ENCODE peak calls at places on chromosomes 12 and 14, in four cellular contexts. N, E, X and A are unnamed samples.

GRCh38 chr12:32583535-32583934 is 95.6 kb upstream of the DNM1L start:
- DNase-seq in N (no peak), E (no peak), X (no peak), A (no peak)

GRCh38 chr14:31945074-31945613 is 132.0 kb upstream of the ARHGAP5 start:
- DNase-seq in N (peak), E (no peak), X (no peak), A (no peak)

GRCh38 chr12:104944252-104944651 is 13.8 kb downstream of the SLC41A2 start:
- DNase-seq in N (no peak), E (no peak), X (no peak), A (no peak)

GRCh38 chr12:63844391-63845341 is at the start of gene SRGAP1:
- DNase-seq in N (peak), E (peak), X (peak), A (no peak)

GRCh38 chr14:61322011-61322798 is 826 bp downstream of the PRKCH start:
- DNase-seq in N (no peak), E (no peak), X (no peak), A (no peak)

GRCh38 chr14:64508215-64508776 is 3.7 kb downstream of the ZBTB1 start:
- DNase-seq in N (no peak), E (no peak), X (no peak), A (no peak)

GRCh38 chr12:66107451-66107915 is 23.1 kb downstream of the LLPH start:
- DNase-seq in N (peak), E (peak), X (no peak), A (peak)

GRCh38 chr12:47236109-47236714 is 156.5 kb upstream of the AMIGO2 start:
- DNase-seq in N (no peak), E (no peak), X (no peak), A (no peak)

GRCh38 chr12:94078138-94078723 is 70.1 kb upstream of the PLXNC1 start:
- DNase-seq in N (peak), E (no peak), X (no peak), A (no peak)

GRCh38 chr14:103223818-103224352 is 100.6 kb downstream of the TNFAIP2 start:
- DNase-seq in N (no peak), E (peak), X (no peak), A (no peak)

GRCh38 chr12:76891609-76892008 is 12.8 kb upstream of the CSRP2 start:
- DNase-seq in N (no peak), E (no peak), X (no peak), A (no peak)

GRCh38 chr14:64387232-64387737 is 868 bp upstream of the MTHFD1 start:
- DNase-seq in N (peak), E (peak), X (peak), A (no peak)

GRCh38 chr14:93683241-93683640 is 105.0 kb downstream of the PRIMA1 start:
- DNase-seq in N (no peak), E (peak), X (no peak), A (no peak)

GRCh38 chr14:83425138-83425537 is 1891.5 kb upstream of the SEL1L start:
- DNase-seq in N (no peak), E (no peak), X (no peak), A (no peak)

GRCh38 chr12:32490801-32491200 is 91.4 kb downstream of the FGD4 start:
- DNase-seq in N (no peak), E (no peak), X (no peak), A (no peak)

GRCh38 chr14:90607141-90607540 is 209.1 kb downstream of the TTC7B start:
- DNase-seq in N (no peak), E (no peak), X (no peak), A (no peak)

GRCh38 chr12:47100146-47100545 is 20.4 kb upstream of the AMIGO2 start:
- DNase-seq in N (no peak), E (no peak), X (no peak), A (no peak)

GRCh38 chr12:47980172-47980571 is 16.8 kb downstream of the TMEM106C start:
- DNase-seq in N (no peak), E (no peak), X (no peak), A (no peak)

GRCh38 chr12:116766746-116767145 is 28.6 kb downstream of the RNFT2 start:
- DNase-seq in N (no peak), E (no peak), X (no peak), A (no peak)

GRCh38 chr12:43370299-43370698 is 181.7 kb downstream of the ADAMTS20 start:
- DNase-seq in N (peak), E (no peak), X (no peak), A (no peak)

GRCh38 chr12:106127289-106128126 is 11.2 kb downstream of the NUAK1 start:
- DNase-seq in N (peak), E (no peak), X (no peak), A (no peak)

GRCh38 chr12:115657081-115658013 is 620.1 kb downstream of the MED13L start:
- DNase-seq in N (no peak), E (no peak), X (no peak), A (no peak)

GRCh38 chr12:116130431-116130830 is 147.1 kb downstream of the MED13L start:
- DNase-seq in N (no peak), E (no peak), X (no peak), A (no peak)

GRCh38 chr14:70842851-70843462 is 33.6 kb upstream of the MAP3K9 start:
- DNase-seq in N (no peak), E (no peak), X (no peak), A (no peak)

GRCh38 chr12:89574736-89575208 is 48.9 kb upstream of the POC1B start:
- DNase-seq in N (peak), E (peak), X (no peak), A (no peak)

GRCh38 chr12:80419660-80420059 is 24.4 kb upstream of the PTPRQ start:
- DNase-seq in N (no peak), E (no peak), X (no peak), A (no peak)

GRCh38 chr12:82440885-82441284 is 82.6 kb downstream of the METTL25 start:
- DNase-seq in N (no peak), E (no peak), X (no peak), A (no peak)

GRCh38 chr14:38206689-38207088 is 1.0 kb upstream of the SSTR1 start:
- DNase-seq in N (no peak), E (no peak), X (no peak), A (no peak)

GRCh38 chr12:67382206-67382871 is 113.2 kb downstream of the CAND1 start:
- DNase-seq in N (no peak), E (no peak), X (no peak), A (no peak)

GRCh38 chr12:53492188-53492587 is 7.1 kb downstream of the MAP3K12 start:
- DNase-seq in N (no peak), E (no peak), X (no peak), A (no peak)
- TF ChIP-seq POLR2A in N (no peak), E (no peak), X (no peak), A (no peak)

DNA sequence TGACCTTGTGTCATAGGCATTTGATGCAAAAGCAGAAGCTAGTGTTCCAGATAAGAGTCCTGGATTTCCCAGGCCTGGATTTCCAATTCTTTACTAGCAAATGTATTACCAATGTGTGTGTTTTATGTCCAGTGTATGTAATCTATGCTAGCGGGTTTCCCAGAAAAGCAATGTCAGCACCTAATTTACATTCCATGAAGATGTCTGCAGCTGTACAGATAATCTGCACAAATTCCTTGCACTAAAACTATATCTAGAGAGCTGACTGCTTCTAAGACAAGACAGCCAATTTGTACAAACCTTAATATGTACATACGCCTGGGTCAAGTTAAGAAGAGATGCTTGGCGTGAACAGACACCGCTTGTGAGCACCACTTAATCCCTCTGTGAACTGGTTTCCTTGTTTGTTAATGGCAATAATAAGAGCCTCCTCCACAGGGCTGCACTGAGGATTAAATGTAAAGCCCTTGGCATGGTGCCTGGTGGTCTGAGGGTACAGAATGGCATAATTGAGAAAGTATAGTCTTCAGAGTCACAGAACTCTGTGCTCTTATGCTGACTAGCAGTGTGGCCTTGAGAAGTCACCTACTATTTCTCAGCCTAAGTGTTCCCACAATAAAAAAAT is 185.6 kb downstream of the EPS8 start:
- DNase-seq in N (peak), E (no peak), X (no peak), A (no peak)
- TF ChIP-seq TAF1 in N (no peak), E (no peak), X (no peak), A (no peak)

GRCh38 chr12:122895757-122896636 is at the start of gene VPS37B:
- DNase-seq in N (peak), E (peak), X (peak), A (peak)
- TF ChIP-seq POLR2A in N (peak), E (peak), X (peak), A (peak)

DNA sequence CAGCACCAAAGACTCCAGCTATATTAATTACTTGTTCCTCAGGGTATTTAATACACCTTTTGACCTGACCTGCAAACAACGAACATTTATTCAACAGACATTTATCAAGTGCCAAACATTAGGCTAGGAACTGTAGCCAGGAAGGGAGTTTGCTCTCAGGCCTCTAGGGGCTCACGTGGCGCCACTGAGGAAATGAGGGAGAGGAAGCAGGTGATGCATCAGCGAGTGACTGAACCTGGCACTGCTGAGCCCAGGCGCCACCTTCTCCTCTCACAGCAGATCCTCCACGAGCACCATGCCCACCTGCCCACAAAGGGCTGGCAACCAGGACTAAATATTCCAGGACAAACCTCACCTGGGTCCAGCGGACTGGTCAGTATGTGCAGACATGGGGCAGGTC is 50.2 kb downstream of the SETD3 start:
- DNase-seq in N (no peak), E (peak), X (no peak), A (no peak)
- TF ChIP-seq TAF1 in N (no peak), E (no peak), X (no peak), A (no peak)

DNA sequence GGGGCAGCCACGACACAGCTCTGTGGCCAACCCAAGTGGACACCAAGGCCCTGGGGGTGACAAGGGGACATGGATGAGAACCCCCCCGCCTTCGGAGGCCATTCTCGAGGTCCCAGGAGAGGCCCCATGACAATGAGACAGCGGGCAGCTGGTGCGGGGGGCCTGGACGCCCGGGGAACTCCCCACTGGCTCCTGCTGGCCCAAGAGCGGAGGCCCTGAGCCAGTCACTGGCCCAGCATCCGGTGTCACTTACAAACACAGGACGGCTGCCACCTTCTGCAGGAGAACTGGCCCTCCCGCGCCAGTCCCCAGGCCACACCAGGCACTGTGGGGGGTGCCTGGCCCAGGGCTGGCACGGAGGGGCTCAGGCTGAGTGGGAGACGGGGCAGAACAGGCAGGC is 51.4 kb downstream of the NCOR2 start:
- DNase-seq in N (no peak), E (no peak), X (no peak), A (no peak)
- TF ChIP-seq POLR2A in N (no peak), E (no peak), X (no peak), A (no peak)

GRCh38 chr14:88790501-88791251 is 2.1 kb downstream of the EML5 start:
- DNase-seq in N (no peak), E (no peak), X (no peak), A (no peak)

GRCh38 chr14:88791252-88791621 is 1.5 kb downstream of the EML5 start:
- DNase-seq in N (no peak), E (no peak), X (no peak), A (no peak)

GRCh38 chr14:88792572-88793258 is at the start of gene EML5:
- DNase-seq in N (peak), E (peak), X (peak), A (peak)

GRCh38 chr14:88793259-88793625 is 489 bp upstream of the EML5 start:
- DNase-seq in N (no peak), E (no peak), X (no peak), A (no peak)

GRCh38 chr14:88791629-88792571 is 853 bp downstream of the EML5 start:
- DNase-seq in N (no peak), E (peak), X (peak), A (peak)
- TF ChIP-seq TAF1 in N (no peak), E (no peak), X (no peak), A (no peak)

GRCh38 chr14:65852689-65853088 is 440.2 kb downstream of the FUT8 start:
- DNase-seq in N (no peak), E (no peak), X (no peak), A (no peak)
- TF ChIP-seq POLR2A in N (no peak), E (no peak), X (no peak), A (no peak)

GRCh38 chr12:41190360-41190759 is 2.2 kb downstream of the PDZRN4 start:
- DNase-seq in N (peak), E (no peak), X (no peak), A (no peak)
- TF ChIP-seq TAF1 in N (no peak), E (no peak), X (no peak), A (no peak)